ENCODE peak calls at places on chromosome 10, in six cellular contexts. One of them, this sample, is unnamed.

GRCh38 chr10:47023237-47024045 is 112.2 kb downstream of the PTPN20 start:
- DNase-seq in fibroblast of pulmonary artery: no peak
- DNase-seq in lower lobe of right lung: no peak
- DNase-seq in astrocyte of the spinal cord: no peak
- DNase-seq in WERI-Rb-1: no peak
- DNase-seq in cardiac fibroblast: no peak
- DNase-seq in this sample: no peak

GRCh38 chr10:60990663-60991062 is 46.7 kb upstream of the RHOBTB1 start:
- DNase-seq in fibroblast of pulmonary artery: no peak
- DNase-seq in lower lobe of right lung: no peak
- DNase-seq in astrocyte of the spinal cord: no peak
- DNase-seq in WERI-Rb-1: no peak
- DNase-seq in cardiac fibroblast: no peak
- DNase-seq in this sample: no peak

GRCh38 chr10:32023264-32023663 is 33.0 kb downstream of the KIF5B start:
- DNase-seq in fibroblast of pulmonary artery: no peak
- DNase-seq in lower lobe of right lung: no peak
- DNase-seq in astrocyte of the spinal cord: no peak
- DNase-seq in WERI-Rb-1: no peak
- DNase-seq in cardiac fibroblast: no peak
- DNase-seq in this sample: no peak

GRCh38 chr10:4766449-4766848 is 59.6 kb upstream of the AKR1E2 start:
- DNase-seq in fibroblast of pulmonary artery: peak
- DNase-seq in lower lobe of right lung: no peak
- DNase-seq in astrocyte of the spinal cord: no peak
- DNase-seq in WERI-Rb-1: no peak
- DNase-seq in cardiac fibroblast: peak
- DNase-seq in this sample: no peak

GRCh38 chr10:42937649-42938180 is 139.2 kb upstream of the RET start:
- DNase-seq in fibroblast of pulmonary artery: no peak
- DNase-seq in lower lobe of right lung: no peak
- DNase-seq in astrocyte of the spinal cord: no peak
- DNase-seq in WERI-Rb-1: no peak
- DNase-seq in cardiac fibroblast: no peak
- DNase-seq in this sample: no peak

GRCh38 chr10:101130984-101131961 is at the start of gene TLX1:
- DNase-seq in fibroblast of pulmonary artery: no peak
- DNase-seq in lower lobe of right lung: no peak
- DNase-seq in astrocyte of the spinal cord: no peak
- DNase-seq in WERI-Rb-1: peak
- DNase-seq in cardiac fibroblast: no peak
- DNase-seq in this sample: peak

GRCh38 chr10:65100146-65100545 is 1578.9 kb downstream of the REEP3 start:
- DNase-seq in fibroblast of pulmonary artery: no peak
- DNase-seq in lower lobe of right lung: no peak
- DNase-seq in astrocyte of the spinal cord: no peak
- DNase-seq in WERI-Rb-1: no peak
- DNase-seq in cardiac fibroblast: no peak
- DNase-seq in this sample: no peak

GRCh38 chr10:115141254-115141653 is 48.1 kb downstream of the ATRNL1 start:
- DNase-seq in fibroblast of pulmonary artery: peak
- DNase-seq in lower lobe of right lung: no peak
- DNase-seq in astrocyte of the spinal cord: peak
- DNase-seq in WERI-Rb-1: no peak
- DNase-seq in cardiac fibroblast: peak
- DNase-seq in this sample: no peak

GRCh38 chr10:68212721-68213352 is 19.1 kb downstream of the ATOH7 start:
- DNase-seq in fibroblast of pulmonary artery: peak
- DNase-seq in lower lobe of right lung: no peak
- DNase-seq in astrocyte of the spinal cord: peak
- DNase-seq in WERI-Rb-1: no peak
- DNase-seq in cardiac fibroblast: peak
- DNase-seq in this sample: no peak

GRCh38 chr10:6542999-6543430 is 37.1 kb downstream of the PRKCQ start:
- DNase-seq in fibroblast of pulmonary artery: no peak
- DNase-seq in lower lobe of right lung: no peak
- DNase-seq in astrocyte of the spinal cord: no peak
- DNase-seq in WERI-Rb-1: no peak
- DNase-seq in cardiac fibroblast: no peak
- DNase-seq in this sample: no peak

GRCh38 chr10:84337199-84337598 is 8.8 kb downstream of the CCSER2 start:
- DNase-seq in fibroblast of pulmonary artery: peak
- DNase-seq in lower lobe of right lung: no peak
- DNase-seq in astrocyte of the spinal cord: no peak
- DNase-seq in WERI-Rb-1: no peak
- DNase-seq in cardiac fibroblast: peak
- DNase-seq in this sample: no peak

GRCh38 chr10:70575874-70576802 is 26.4 kb downstream of the PRF1 start:
- DNase-seq in fibroblast of pulmonary artery: peak
- DNase-seq in lower lobe of right lung: peak
- DNase-seq in astrocyte of the spinal cord: peak
- DNase-seq in WERI-Rb-1: no peak
- DNase-seq in cardiac fibroblast: peak
- DNase-seq in this sample: no peak

GRCh38 chr10:114239117-114239993 is at the start of gene VWA2:
- DNase-seq in fibroblast of pulmonary artery: no peak
- DNase-seq in lower lobe of right lung: peak
- DNase-seq in astrocyte of the spinal cord: no peak
- DNase-seq in WERI-Rb-1: peak
- DNase-seq in cardiac fibroblast: no peak
- DNase-seq in this sample: peak

GRCh38 chr10:70849582-70850016 is 33.9 kb downstream of the SGPL1 start:
- DNase-seq in fibroblast of pulmonary artery: peak
- DNase-seq in lower lobe of right lung: no peak
- DNase-seq in astrocyte of the spinal cord: peak
- DNase-seq in WERI-Rb-1: no peak
- DNase-seq in cardiac fibroblast: peak
- DNase-seq in this sample: no peak

GRCh38 chr10:61810263-61810662 is 91.2 kb upstream of the ARID5B start:
- DNase-seq in fibroblast of pulmonary artery: no peak
- DNase-seq in lower lobe of right lung: no peak
- DNase-seq in astrocyte of the spinal cord: no peak
- DNase-seq in WERI-Rb-1: no peak
- DNase-seq in cardiac fibroblast: no peak
- DNase-seq in this sample: no peak

GRCh38 chr10:108069096-108069495 is 904.6 kb upstream of the SORCS1 start:
- DNase-seq in fibroblast of pulmonary artery: no peak
- DNase-seq in lower lobe of right lung: no peak
- DNase-seq in astrocyte of the spinal cord: no peak
- DNase-seq in WERI-Rb-1: no peak
- DNase-seq in cardiac fibroblast: no peak
- DNase-seq in this sample: no peak

GRCh38 chr10:98956576-98957260 is 278.9 kb downstream of the HPSE2 start:
- DNase-seq in fibroblast of pulmonary artery: peak
- DNase-seq in lower lobe of right lung: no peak
- DNase-seq in astrocyte of the spinal cord: peak
- DNase-seq in WERI-Rb-1: no peak
- DNase-seq in cardiac fibroblast: peak
- DNase-seq in this sample: no peak

GRCh38 chr10:80509403-80510161 is 28.1 kb upstream of the SH2D4B start:
- DNase-seq in fibroblast of pulmonary artery: peak
- DNase-seq in lower lobe of right lung: no peak
- DNase-seq in astrocyte of the spinal cord: peak
- DNase-seq in WERI-Rb-1: no peak
- DNase-seq in cardiac fibroblast: peak
- DNase-seq in this sample: no peak

GRCh38 chr10:15571570-15571969 is 148.2 kb downstream of the ITGA8 start:
- DNase-seq in fibroblast of pulmonary artery: peak
- DNase-seq in lower lobe of right lung: no peak
- DNase-seq in astrocyte of the spinal cord: peak
- DNase-seq in WERI-Rb-1: no peak
- DNase-seq in cardiac fibroblast: peak
- DNase-seq in this sample: no peak

GRCh38 chr10:107919626-107920235 is 755.2 kb upstream of the SORCS1 start:
- DNase-seq in fibroblast of pulmonary artery: no peak
- DNase-seq in lower lobe of right lung: no peak
- DNase-seq in astrocyte of the spinal cord: no peak
- DNase-seq in WERI-Rb-1: peak
- DNase-seq in cardiac fibroblast: no peak
- DNase-seq in this sample: no peak

GRCh38 chr10:102644066-102644645 is at the start of gene TRIM8:
- DNase-seq in fibroblast of pulmonary artery: peak
- DNase-seq in lower lobe of right lung: peak
- DNase-seq in astrocyte of the spinal cord: peak
- DNase-seq in WERI-Rb-1: peak
- DNase-seq in cardiac fibroblast: peak
- DNase-seq in this sample: peak

GRCh38 chr10:78761241-78761825 is 307.4 kb upstream of the ZMIZ1 start:
- DNase-seq in fibroblast of pulmonary artery: no peak
- DNase-seq in lower lobe of right lung: no peak
- DNase-seq in astrocyte of the spinal cord: no peak
- DNase-seq in WERI-Rb-1: no peak
- DNase-seq in cardiac fibroblast: no peak
- DNase-seq in this sample: no peak

GRCh38 chr10:71569775-71570588 is 149.6 kb downstream of the C10orf105 start:
- DNase-seq in fibroblast of pulmonary artery: peak
- DNase-seq in lower lobe of right lung: peak
- DNase-seq in astrocyte of the spinal cord: peak
- DNase-seq in WERI-Rb-1: peak
- DNase-seq in cardiac fibroblast: peak
- DNase-seq in this sample: peak

GRCh38 chr10:22339761-22340361 is 5.4 kb upstream of the SPAG6 start:
- DNase-seq in fibroblast of pulmonary artery: peak
- DNase-seq in lower lobe of right lung: no peak
- DNase-seq in astrocyte of the spinal cord: no peak
- DNase-seq in WERI-Rb-1: no peak
- DNase-seq in cardiac fibroblast: peak
- DNase-seq in this sample: no peak

GRCh38 chr10:1206601-1207000 is 150.4 kb downstream of the WDR37 start:
- DNase-seq in fibroblast of pulmonary artery: no peak
- DNase-seq in lower lobe of right lung: no peak
- DNase-seq in astrocyte of the spinal cord: no peak
- DNase-seq in WERI-Rb-1: no peak
- DNase-seq in cardiac fibroblast: no peak
- DNase-seq in this sample: no peak

GRCh38 chr10:34813626-34814227 is 1.4 kb downstream of the PARD3 start:
- DNase-seq in fibroblast of pulmonary artery: peak
- DNase-seq in lower lobe of right lung: no peak
- DNase-seq in astrocyte of the spinal cord: peak
- DNase-seq in WERI-Rb-1: no peak
- DNase-seq in cardiac fibroblast: peak
- DNase-seq in this sample: peak

GRCh38 chr10:96419351-96419750 is 60.5 kb upstream of the OPALIN start:
- DNase-seq in fibroblast of pulmonary artery: no peak
- DNase-seq in lower lobe of right lung: no peak
- DNase-seq in astrocyte of the spinal cord: no peak
- DNase-seq in WERI-Rb-1: no peak
- DNase-seq in cardiac fibroblast: no peak
- DNase-seq in this sample: no peak

GRCh38 chr10:4188406-4188805 is 403.4 kb upstream of the KLF6 start:
- DNase-seq in fibroblast of pulmonary artery: no peak
- DNase-seq in lower lobe of right lung: no peak
- DNase-seq in astrocyte of the spinal cord: no peak
- DNase-seq in WERI-Rb-1: no peak
- DNase-seq in cardiac fibroblast: no peak
- DNase-seq in this sample: no peak

DNA sequence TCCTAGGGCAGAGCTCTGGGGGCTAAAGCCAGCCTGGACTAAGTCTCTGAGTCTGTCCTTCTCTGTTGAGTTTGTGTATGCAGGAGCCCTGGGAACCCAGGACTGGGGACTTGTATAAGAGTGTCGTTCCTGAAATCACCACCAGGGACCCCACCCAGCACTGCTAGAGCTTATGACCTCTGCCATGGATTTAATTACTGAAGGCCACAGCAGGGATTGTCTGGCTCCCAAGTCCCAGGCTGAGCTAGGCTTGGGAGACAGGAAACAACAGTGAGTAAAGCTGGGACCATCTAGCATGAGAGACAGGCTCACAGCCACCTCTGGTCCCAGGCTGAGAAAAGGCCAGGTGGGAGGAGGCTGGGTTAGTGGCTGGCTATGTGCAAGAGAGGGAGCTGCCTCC is 1.4 kb upstream of the TSPAN15 start:
- DNase-seq in fibroblast of pulmonary artery: peak
- DNase-seq in lower lobe of right lung: peak
- DNase-seq in astrocyte of the spinal cord: peak
- DNase-seq in WERI-Rb-1: peak
- DNase-seq in cardiac fibroblast: peak
- DNase-seq in this sample: peak
- TF ChIP-seq CTCF in fibroblast of pulmonary artery: peak
- TF ChIP-seq CTCF in lower lobe of right lung: peak
- TF ChIP-seq CTCF in astrocyte of the spinal cord: peak
- TF ChIP-seq CTCF in WERI-Rb-1: peak
- TF ChIP-seq CTCF in cardiac fibroblast: peak
- TF ChIP-seq CTCF in this sample: peak

GRCh38 chr10:76572021-76572420 is 1065.6 kb downstream of the KCNMA1 start:
- DNase-seq in fibroblast of pulmonary artery: no peak
- DNase-seq in lower lobe of right lung: no peak
- DNase-seq in astrocyte of the spinal cord: no peak
- DNase-seq in WERI-Rb-1: no peak
- DNase-seq in cardiac fibroblast: no peak
- DNase-seq in this sample: no peak
- TF ChIP-seq CTCF in fibroblast of pulmonary artery: no peak
- TF ChIP-seq CTCF in lower lobe of right lung: no peak
- TF ChIP-seq CTCF in astrocyte of the spinal cord: no peak
- TF ChIP-seq CTCF in WERI-Rb-1: no peak
- TF ChIP-seq CTCF in cardiac fibroblast: no peak
- TF ChIP-seq CTCF in this sample: no peak

DNA sequence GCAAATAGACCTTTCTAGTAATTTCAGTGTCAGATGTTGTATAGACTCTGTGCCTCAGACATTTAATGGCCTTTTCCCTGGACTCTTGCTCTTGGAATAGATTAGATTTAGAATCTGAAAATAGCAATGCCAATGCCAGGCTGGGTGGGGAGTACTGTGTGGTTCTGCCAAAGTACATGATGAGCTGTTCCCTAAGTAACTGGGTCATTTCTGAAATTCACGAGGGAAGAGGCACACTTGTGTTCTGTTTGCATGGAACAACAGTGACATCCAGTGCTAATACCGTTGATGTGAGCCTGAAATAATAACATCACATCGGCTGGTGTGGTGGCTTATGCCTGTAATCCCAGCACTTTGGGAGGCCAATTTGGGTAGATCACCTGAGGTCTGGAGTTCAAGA is 119.1 kb downstream of the MBL2 start:
- DNase-seq in fibroblast of pulmonary artery: no peak
- DNase-seq in lower lobe of right lung: no peak
- DNase-seq in astrocyte of the spinal cord: no peak
- DNase-seq in WERI-Rb-1: no peak
- DNase-seq in cardiac fibroblast: no peak
- DNase-seq in this sample: no peak
- TF ChIP-seq CTCF in fibroblast of pulmonary artery: no peak
- TF ChIP-seq CTCF in lower lobe of right lung: no peak
- TF ChIP-seq CTCF in astrocyte of the spinal cord: no peak
- TF ChIP-seq CTCF in WERI-Rb-1: no peak
- TF ChIP-seq CTCF in cardiac fibroblast: no peak
- TF ChIP-seq CTCF in this sample: no peak

DNA sequence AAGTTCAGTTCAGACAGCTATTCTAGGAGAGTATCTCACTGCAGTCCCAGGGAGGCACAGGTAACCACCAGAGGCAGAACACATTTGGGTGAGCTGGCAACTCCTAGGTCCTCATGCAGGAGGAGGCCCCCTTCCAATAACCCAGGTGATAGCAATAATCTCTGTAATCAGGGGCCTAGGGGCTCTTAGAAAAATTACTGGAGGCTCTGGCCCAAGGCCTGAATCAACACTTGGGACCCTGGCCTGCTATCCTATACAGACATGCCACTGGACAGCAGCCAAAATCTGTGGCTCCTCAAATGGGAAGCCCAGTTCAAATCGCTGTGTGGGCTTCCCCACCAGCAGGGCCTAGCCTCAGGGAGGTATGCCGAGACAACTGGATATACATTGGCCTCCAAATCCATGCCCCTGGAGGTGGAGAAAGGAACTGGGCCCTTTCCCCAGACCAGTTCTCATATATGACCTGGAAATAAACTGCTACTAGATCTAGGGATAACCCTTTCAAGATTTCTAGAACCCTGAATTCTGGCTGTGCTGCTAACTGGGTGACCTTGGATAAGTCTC is 1.6 kb downstream of the AVPI1 start:
- DNase-seq in fibroblast of pulmonary artery: peak
- DNase-seq in lower lobe of right lung: no peak
- DNase-seq in astrocyte of the spinal cord: peak
- DNase-seq in WERI-Rb-1: peak
- DNase-seq in cardiac fibroblast: no peak
- DNase-seq in this sample: no peak
- TF ChIP-seq CTCF in fibroblast of pulmonary artery: peak
- TF ChIP-seq CTCF in lower lobe of right lung: peak
- TF ChIP-seq CTCF in astrocyte of the spinal cord: peak
- TF ChIP-seq CTCF in WERI-Rb-1: peak
- TF ChIP-seq CTCF in cardiac fibroblast: peak
- TF ChIP-seq CTCF in this sample: peak